ENCODE peak calls at places on chromosomes 6 and 20, in nine cellular contexts. I is neural progenitor cell; F is CD8-positive, alpha-beta T cell; M is CD8-positive, alpha-beta memory T cell; W is hepatocyte; Y is Karpas-422; T is ovary; O is adrenal gland; Z is left lung. D is an unnamed sample. For H3K9me3, the result is how much of the 10 kb centered on the place peaks cover.

GRCh38 chr6:62775427-62776022 is 435.7 kb upstream of the FKBP1C start:
- DNase-seq in Y (peak), W (peak), T (no peak), Z (no peak), F (no peak), M (no peak), O (no peak), I (peak), D (no peak)

GRCh38 chr6:912871-913663 is 220.1 kb upstream of the EXOC2 start:
- DNase-seq in W (peak), M (no peak), F (no peak), T (no peak), I (peak), Y (peak), O (no peak), Z (no peak), D (no peak)

GRCh38 chr20:64109390-64109747 is 2.0 kb upstream of the NPBWR2 start:
- DNase-seq in O (no peak), W (no peak), T (no peak), F (no peak), Y (no peak), I (no peak), Z (peak), M (no peak), D (no peak)

GRCh38 chr6:136487746-136488145 is 62.5 kb downstream of the MAP7 start:
- DNase-seq in Z (no peak), M (no peak), F (no peak), T (no peak), I (no peak), O (no peak), Y (no peak), W (no peak), D (no peak)

GRCh38 chr20:6660441-6660840 is 107.0 kb upstream of the BMP2 start:
- DNase-seq in W (peak), Y (no peak), Z (peak), M (no peak), T (no peak), I (no peak), O (no peak), F (no peak), D (no peak)

GRCh38 chr20:8788275-8788674 is 280.6 kb upstream of the PLCB4 start:
- DNase-seq in Z (no peak), M (no peak), Y (no peak), F (no peak), T (no peak), W (no peak), O (no peak), I (no peak), D (no peak)

GRCh38 chr20:31410011-31410410 is 4.0 kb upstream of the DEFB121 start:
- DNase-seq in T (no peak), Y (no peak), W (no peak), Z (no peak), F (no peak), M (no peak), O (no peak), I (no peak), D (no peak)

GRCh38 chr6:165227644-165228329 is 81.6 kb downstream of the C6orf118 start:
- DNase-seq in Y (no peak), T (no peak), M (no peak), F (no peak), I (no peak), Z (peak), W (peak), O (no peak), D (no peak)

GRCh38 chr6:106187424-106187982 is 101.4 kb downstream of the PRDM1 start:
- DNase-seq in M (no peak), Z (no peak), O (no peak), Y (no peak), T (no peak), W (no peak), I (no peak), F (no peak), D (no peak)

GRCh38 chr6:124517339-124517738 is 444.9 kb upstream of the RNF217 start:
- DNase-seq in F (no peak), M (no peak), T (no peak), W (no peak), I (peak), Y (no peak), Z (no peak), O (no peak), D (no peak)

GRCh38 chr6:4607026-4607704 is 169.0 kb upstream of the CDYL start:
- DNase-seq in Z (no peak), Y (no peak), T (no peak), F (no peak), M (no peak), I (no peak), O (peak), W (no peak), D (no peak)

GRCh38 chr20:17614176-17614811 is 44.4 kb downstream of the DSTN start:
- DNase-seq in F (no peak), T (peak), W (peak), M (no peak), I (no peak), Y (no peak), Z (peak), O (peak), D (no peak)

GRCh38 chr6:21953831-21954801 is 342.7 kb downstream of the PRL start:
- DNase-seq in O (no peak), T (no peak), F (no peak), Z (no peak), W (peak), I (no peak), M (no peak), Y (no peak), D (no peak)

GRCh38 chr6:45054610-45055009 is 273.5 kb upstream of the RUNX2 start:
- DNase-seq in I (no peak), F (no peak), T (no peak), Z (no peak), O (no peak), Y (no peak), W (no peak), M (no peak), D (no peak)

GRCh38 chr6:85628353-85628752 is 14.3 kb downstream of the SYNCRIP start:
- DNase-seq in Y (no peak), M (no peak), O (no peak), F (no peak), W (no peak), T (no peak), I (no peak), Z (no peak), D (no peak)

GRCh38 chr6:159982726-159983506 is 14.0 kb downstream of the IGF2R start:
- DNase-seq in O (no peak), I (no peak), W (no peak), Y (peak), Z (no peak), F (no peak), T (no peak), M (no peak), D (no peak)

GRCh38 chr6:155090166-155090565 is 95.1 kb downstream of the TIAM2 start:
- DNase-seq in Z (no peak), F (no peak), I (no peak), M (no peak), T (no peak), W (no peak), O (no peak), Y (no peak), D (no peak)

GRCh38 chr6:27836080-27836782 is 76.0 kb downstream of the OR2B2 start:
- DNase-seq in Z (no peak), W (no peak), T (no peak), F (no peak), I (no peak), Y (peak), M (no peak), O (no peak), D (no peak)

GRCh38 chr20:50585678-50586077 is 75.5 kb downstream of the PTPN1 start:
- DNase-seq in Y (no peak), F (no peak), O (no peak), I (no peak), M (no peak), W (no peak), T (no peak), Z (no peak), D (no peak)

GRCh38 chr20:17287503-17287902 is 60.7 kb downstream of the PCSK2 start:
- DNase-seq in T (no peak), I (no peak), F (no peak), O (no peak), Y (peak), Z (no peak), W (no peak), M (no peak), D (no peak)

GRCh38 chr20:4813839-4814695 is 92.4 kb downstream of the PRND start:
- DNase-seq in O (no peak), I (no peak), Y (peak), W (no peak), F (no peak), Z (no peak), T (no peak), M (peak), D (peak)

GRCh38 chr6:67679566-67680296 is 955.4 kb upstream of the ADGRB3 start:
- DNase-seq in Y (no peak), O (no peak), I (no peak), W (no peak), M (no peak), Z (no peak), T (no peak), F (no peak), D (no peak)

GRCh38 chr6:12873706-12874105 is 157.1 kb downstream of the PHACTR1 start:
- DNase-seq in O (no peak), Y (no peak), M (no peak), F (no peak), I (no peak), T (no peak), Z (no peak), W (no peak), D (no peak)

GRCh38 chr6:52371656-52372151 is 9.8 kb downstream of the PAQR8 start:
- DNase-seq in M (no peak), Z (no peak), I (no peak), W (peak), T (no peak), Y (no peak), F (no peak), O (no peak), D (no peak)

GRCh38 chr6:21098134-21098533 is 495.4 kb upstream of the SOX4 start:
- DNase-seq in Y (no peak), T (no peak), M (no peak), Z (no peak), O (no peak), F (no peak), W (no peak), I (no peak), D (no peak)

GRCh38 chr20:20498081-20498861 is 130.4 kb downstream of the INSM1 start:
- DNase-seq in F (no peak), Z (no peak), I (peak), W (no peak), T (no peak), M (no peak), Y (no peak), O (no peak), D (no peak)

GRCh38 chr20:40085513-40085912 is 603.5 kb downstream of the MAFB start:
- DNase-seq in W (no peak), F (no peak), T (no peak), Z (no peak), I (no peak), Y (no peak), M (no peak), O (no peak), D (no peak)
- H3K9me3 ChIP-seq in W (under half), F (under half), T (under half), Z (under half), I (under half), Y (under half), M (under half), O (under half), D (under half)

GRCh38 chr20:801678-802077 is 31.8 kb upstream of the FAM110A start:
- DNase-seq in W (no peak), T (no peak), O (no peak), F (no peak), Y (no peak), I (no peak), M (no peak), Z (no peak), D (no peak)
- H3K9me3 ChIP-seq in W (under half), T (under half), O (under half), F (under half), Y (under half), I (under half), M (under half), Z (under half), D (under half)

GRCh38 chr20:56175884-56176283 is 72.6 kb upstream of the MC3R start:
- DNase-seq in Z (no peak), T (no peak), O (no peak), I (no peak), Y (no peak), F (no peak), M (no peak), W (no peak), D (no peak)

GRCh38 chr20:56178219-56178618 is 70.3 kb upstream of the MC3R start:
- DNase-seq in Y (no peak), F (no peak), M (no peak), T (no peak), W (no peak), I (no peak), O (no peak), Z (no peak), D (no peak)

GRCh38 chr20:56179051-56179450 is 69.5 kb upstream of the MC3R start:
- DNase-seq in O (no peak), I (no peak), Y (no peak), T (no peak), F (no peak), Z (no peak), W (no peak), M (no peak), D (no peak)

GRCh38 chr20:56171087-56172012 is 77.2 kb upstream of the MC3R start:
- DNase-seq in W (peak), O (peak), T (peak), M (no peak), I (peak), Y (peak), Z (no peak), F (no peak), D (no peak)

GRCh38 chr20:56174416-56174815 is 74.1 kb upstream of the MC3R start:
- DNase-seq in O (no peak), Y (no peak), F (no peak), W (no peak), M (no peak), I (no peak), T (no peak), Z (no peak), D (no peak)
- H3K9me3 ChIP-seq in O (under half), Y (under half), F (under half), W (under half), M (under half), I (under half), T (under half), Z (under half), D (under half)

GRCh38 chr6:72080260-72080941 is 194.1 kb downstream of the RIMS1 start:
- DNase-seq in O (no peak), F (no peak), M (no peak), Z (no peak), Y (no peak), I (no peak), W (no peak), T (no peak), D (no peak)

GRCh38 chr6:72083976-72084375 is 197.6 kb downstream of the RIMS1 start:
- DNase-seq in I (no peak), F (no peak), Y (no peak), W (no peak), O (no peak), M (no peak), Z (no peak), T (no peak), D (no peak)

GRCh38 chr6:72081880-72082279 is 195.5 kb downstream of the RIMS1 start:
- DNase-seq in Y (no peak), F (no peak), O (no peak), T (no peak), Z (no peak), M (no peak), I (no peak), W (no peak), D (no peak)

DNA sequence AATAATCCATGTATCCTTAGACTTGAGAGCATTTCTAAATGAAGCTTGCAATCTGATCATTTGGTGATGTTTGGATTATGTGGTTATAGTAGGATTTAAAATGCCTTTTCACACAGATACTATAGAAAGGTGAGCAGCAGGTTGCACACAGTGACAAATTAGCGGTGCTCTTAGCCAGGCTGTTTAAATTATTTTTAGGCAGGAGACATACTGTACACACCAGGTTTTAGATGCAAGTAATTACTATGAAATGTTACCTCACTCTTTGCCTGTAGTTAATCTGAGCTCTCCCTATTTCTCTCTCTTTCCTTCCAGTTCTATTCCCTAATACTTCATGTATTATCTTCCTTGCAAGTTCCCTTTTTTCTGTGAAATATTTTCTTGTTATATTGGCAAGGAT is 191.7 kb downstream of the RIMS1 start:
- DNase-seq in T (no peak), Z (no peak), M (no peak), F (no peak), Y (no peak), O (no peak), W (no peak), I (no peak), D (no peak)
- H3K9me3 ChIP-seq in T (under half), Z (under half), M (under half), F (under half), Y (under half), O (under half), W (under half), I (under half), D (under half)

D was measured in T-helper 17 cell.